ENCODE peak calls at places on chromosomes 13 and 19, in five cellular contexts. Q is NCI-H510A treated with DMSO at 0.1 percent for 48 hours; T is stimulated activated CD4-positive, alpha-beta T cell treated with anti-CD3 and anti-CD28 coated beads, Interleukin-4, amount 100 ng/mL, for 1 hour; Y is PC-9; S is right lobe of liver. F is an unnamed sample.
A peak's percentile ranks its signal among the peaks of the same experiment; 100 is the strongest.

GRCh38 chr19:2242811-2243210 is 6.2 kb downstream of the SF3A2 start:
- DNase-seq in Q (no peak), T (no peak), Y (no peak), S (no peak), F (no peak)

GRCh38 chr13:40187324-40187795 is 479.1 kb downstream of the FOXO1 start:
- DNase-seq in Q (no peak), T (peak; percentile 50), Y (no peak), S (no peak), F (no peak)

GRCh38 chr19:45275370-45275971 is 24.4 kb downstream of the MARK4 start:
- DNase-seq in Q (peak; percentile 46), T (no peak), Y (no peak), S (no peak), F (no peak)

GRCh38 chr19:35164418-35164817 is 9.9 kb downstream of the FXYD5 start:
- DNase-seq in Q (no peak), T (no peak), Y (no peak), S (no peak), F (no peak)

GRCh38 chr13:111614613-111615012 is 294.2 kb downstream of the TEX29 start:
- DNase-seq in Q (no peak), T (no peak), Y (no peak), S (no peak), F (no peak)

GRCh38 chr19:32652893-32653625 is 21.9 kb downstream of the ANKRD27 start:
- DNase-seq in Q (no peak), T (no peak), Y (peak; percentile 5), S (peak; percentile 82), F (no peak)

GRCh38 chr19:28168557-28168956 is 1044.4 kb downstream of the UQCRFS1 start:
- DNase-seq in Q (no peak), T (no peak), Y (no peak), S (no peak), F (no peak)

GRCh38 chr19:40464059-40465024 is 1.2 kb downstream of the BLVRB start:
- DNase-seq in Q (peak; percentile 51), T (peak; percentile 80), Y (peak; percentile 93), S (peak; percentile 79), F (peak; percentile 86)

GRCh38 chr19:43789029-43789428 is 8.3 kb upstream of the KCNN4 start:
- DNase-seq in Q (no peak), T (no peak), Y (no peak), S (no peak), F (peak; percentile 39)

GRCh38 chr19:4018775-4019504 is 11.4 kb downstream of the PIAS4 start:
- DNase-seq in Q (no peak), T (no peak), Y (no peak), S (no peak), F (no peak)